ENCODE peak calls at places on chromosomes 13 and 19, in five cellular contexts. P is cardiac fibroblast; F is activated CD4-positive, alpha-beta T cell treated with anti-CD3 and anti-CD28 coated beads for 24 hours; I is sciatic nerve; H is GM04503. G is an unnamed sample.

GRCh38 chr13:59677966-59678814 is 485.5 kb downstream of the DIAPH3 start:
- DNase-seq in P (peak), I (no peak), F (no peak), H (no peak), G (peak)

GRCh38 chr13:102703721-102704035 is 8.8 kb upstream of the METTL21C start:
- DNase-seq in F (no peak), P (no peak), I (no peak), H (no peak), G (no peak)

GRCh38 chr13:67383358-67383757 is 153.2 kb upstream of the PCDH9 start:
- DNase-seq in I (no peak), F (no peak), P (peak), H (no peak), G (peak)

GRCh38 chr19:43105496-43105895 is 23.0 kb upstream of the PSG2 start:
- DNase-seq in F (no peak), P (no peak), I (no peak), H (no peak), G (no peak)

GRCh38 chr13:50521750-50522149 is 321.7 kb downstream of the DLEU7 start:
- DNase-seq in F (no peak), P (peak), I (no peak), H (no peak), G (no peak)

GRCh38 chr13:23460309-23460708 is 26.8 kb upstream of the SACS start:
- DNase-seq in H (no peak), F (no peak), I (no peak), P (no peak), G (no peak)

GRCh38 chr19:37654833-37655688 is at the start of gene ZFP30:
- DNase-seq in H (peak), P (peak), F (peak), I (peak), G (peak)

GRCh38 chr19:54179921-54180452 is 7.0 kb upstream of the TMC4 start:
- DNase-seq in F (no peak), P (peak), H (no peak), I (no peak), G (peak)

GRCh38 chr13:30037766-30038165 is 187.3 kb upstream of the UBL3 start:
- DNase-seq in F (no peak), I (no peak), H (peak), P (peak), G (no peak)

GRCh38 chr19:39502640-39503417 is 4.1 kb downstream of the DLL3 start:
- DNase-seq in I (peak), P (peak), F (peak), H (no peak), G (peak)

GRCh38 chr19:30968210-30968609 is 381.0 kb downstream of the TSHZ3 start:
- DNase-seq in H (no peak), P (peak), F (no peak), I (no peak), G (peak)

GRCh38 chr13:112715715-112716460 is 26.1 kb downstream of the ATP11A start:
- DNase-seq in I (peak), H (no peak), F (no peak), P (no peak), G (no peak)

GRCh38 chr19:40630571-40631160 is 29.5 kb downstream of the LTBP4 start:
- DNase-seq in F (no peak), P (no peak), H (no peak), I (no peak), G (no peak)

GRCh38 chr19:9427941-9428340 is 7.4 kb downstream of the ZNF266 start:
- DNase-seq in P (no peak), F (no peak), H (no peak), I (no peak), G (no peak)

GRCh38 chr13:52617070-52618060 is 24.9 kb upstream of the HNRNPA1L2 start:
- DNase-seq in P (peak), H (peak), F (peak), I (peak), G (peak)

GRCh38 chr13:26996965-26997752 is 174.5 kb downstream of the USP12 start:
- DNase-seq in H (no peak), F (no peak), P (peak), I (peak), G (no peak)

GRCh38 chr19:4889034-4889825 is 13.5 kb downstream of the ARRDC5 start:
- DNase-seq in H (no peak), P (peak), F (no peak), I (no peak), G (peak)

GRCh38 chr13:61765181-61765742 is 349.6 kb upstream of the PCDH20 start:
- DNase-seq in P (no peak), F (no peak), H (no peak), I (no peak), G (peak)

GRCh38 chr13:73200432-73200831 is 141.6 kb downstream of the KLF5 start:
- DNase-seq in I (no peak), P (peak), F (no peak), H (no peak), G (no peak)

GRCh38 chr13:79525458-79525857 is 44.5 kb downstream of the NDFIP2 start:
- DNase-seq in P (no peak), H (no peak), F (no peak), I (no peak), G (peak)

GRCh38 chr19:45817725-45818301 is 2.7 kb upstream of the RSPH6A start:
- DNase-seq in P (no peak), H (no peak), I (no peak), F (no peak), G (no peak)

GRCh38 chr13:101681834-101682233 is 229.4 kb downstream of the ITGBL1 start:
- DNase-seq in P (no peak), H (no peak), F (no peak), I (no peak), G (no peak)

GRCh38 chr19:39469036-39469435 is 11.6 kb upstream of the TIMM50 start:
- DNase-seq in H (no peak), F (no peak), P (no peak), I (no peak), G (no peak)

GRCh38 chr13:105972811-105973590 is 562.5 kb downstream of the EFNB2 start:
- DNase-seq in H (no peak), P (no peak), I (no peak), F (no peak), G (no peak)

GRCh38 chr13:111046590-111047141 is 68.4 kb upstream of the ARHGEF7 start:
- DNase-seq in P (peak), I (no peak), H (no peak), F (no peak), G (peak)

GRCh38 chr19:5002143-5002542 is 33.2 kb downstream of the KDM4B start:
- DNase-seq in I (no peak), F (no peak), H (no peak), P (peak), G (peak)

GRCh38 chr19:35337081-35337983 is 8.3 kb downstream of the CD22 start:
- DNase-seq in I (no peak), H (no peak), F (no peak), P (no peak), G (no peak)

GRCh38 chr19:18700501-18701249 is 17.2 kb downstream of the CRTC1 start:
- DNase-seq in H (peak), P (peak), I (peak), F (peak), G (no peak)

GRCh38 chr19:5031231-5032100 is 62.6 kb downstream of the KDM4B start:
- DNase-seq in P (peak), I (peak), H (no peak), F (peak), G (peak)

GRCh38 chr19:17209126-17210036 is 5.8 kb upstream of the USE1 start:
- DNase-seq in P (peak), H (no peak), F (peak), I (no peak), G (peak)

GRCh38 chr19:35671818-35672217 is 5.5 kb downstream of the UPK1A start:
- DNase-seq in I (no peak), P (peak), H (no peak), F (no peak), G (no peak)

GRCh38 chr13:74562381-74562780 is 428.2 kb upstream of the KLF12 start:
- DNase-seq in I (no peak), H (peak), P (peak), F (no peak), G (peak)

GRCh38 chr13:47594833-47595232 is 406.2 kb downstream of the SUCLA2 start:
- DNase-seq in H (no peak), I (no peak), F (no peak), P (peak), G (peak)

GRCh38 chr19:42410371-42410770 is 16.8 kb downstream of the LIPE start:
- DNase-seq in I (no peak), H (no peak), P (no peak), F (no peak), G (no peak)

GRCh38 chr13:35479223-35479536 is 2.7 kb upstream of the MAB21L1 start:
- DNase-seq in P (no peak), F (no peak), I (no peak), H (no peak), G (no peak)

G was measured in HT1080.